ENCODE peak calls at places on chromosome 6, in five cellular contexts. R is NCI-H1105; C is IMR-90; F is CD8-positive, alpha-beta T cell; Y is naive thymus-derived CD8-positive, alpha-beta T cell. V is an unnamed sample.

GRCh38 chr6:37709932-37710565 is 12.4 kb upstream of the MDGA1 start:
- DNase-seq in R (no peak), C (no peak), F (no peak), Y (no peak), V (no peak)

GRCh38 chr6:44237021-44237812 is 9.7 kb upstream of the HSP90AB1 start:
- DNase-seq in R (peak), C (peak), F (peak), Y (peak), V (peak)

GRCh38 chr6:84263557-84263956 is 36.1 kb upstream of the CEP162 start:
- DNase-seq in R (no peak), C (no peak), F (no peak), Y (no peak), V (no peak)

GRCh38 chr6:155687645-155688044 is 232.0 kb upstream of the NOX3 start:
- DNase-seq in R (no peak), C (no peak), F (no peak), Y (no peak), V (no peak)

GRCh38 chr6:158768396-158768795 is 50.8 kb downstream of the EZR start:
- DNase-seq in R (no peak), C (no peak), F (no peak), Y (no peak), V (no peak)

GRCh38 chr6:73452107-73452461 is at the start of gene CGAS:
- DNase-seq in R (no peak), C (peak), F (peak), Y (peak), V (no peak)

GRCh38 chr6:43578748-43579147 is 2.8 kb downstream of the POLH start:
- DNase-seq in R (no peak), C (peak), F (no peak), Y (no peak), V (no peak)

GRCh38 chr6:98124176-98124575 is 710.2 kb upstream of the POU3F2 start:
- DNase-seq in R (no peak), C (no peak), F (no peak), Y (no peak), V (no peak)

GRCh38 chr6:36301781-36302180 is 31.9 kb downstream of the PNPLA1 start:
- DNase-seq in R (no peak), C (peak), F (no peak), Y (no peak), V (no peak)

GRCh38 chr6:36139991-36140710 is 9.8 kb downstream of the MAPK13 start:
- DNase-seq in R (no peak), C (no peak), F (no peak), Y (no peak), V (peak)

GRCh38 chr6:87174078-87174579 is 18.8 kb downstream of the ZNF292 start:
- DNase-seq in R (no peak), C (no peak), F (no peak), Y (no peak), V (no peak)

V was measured in NCI-H524.